ENCODE peak calls at places on chromosomes 4 and X, in six cellular contexts. B, Q, J, H, F and S are unnamed samples.

GRCh38 chrX:110003167-110004156 is 548 bp downstream of the TMEM164 start:
- DNase-seq in F (no peak), Q (no peak), B (peak; percentile 50), H (peak; percentile 45), J (no peak), S (no peak)

GRCh38 chr4:158775091-158775651 is 6.3 kb downstream of the FNIP2 start:
- DNase-seq in B (peak; percentile 28), Q (no peak), F (no peak), J (no peak), H (no peak), S (peak; percentile 38)

GRCh38 chr4:138555584-138555983 is 313.4 kb upstream of the SLC7A11 start:
- DNase-seq in J (no peak), B (peak; percentile 16), H (peak; percentile 69), F (no peak), Q (peak; percentile 14), S (no peak)

GRCh38 chr4:77922158-77923094 is 59.8 kb downstream of the MRPL1 start:
- DNase-seq in J (no peak), F (no peak), H (no peak), Q (no peak), B (no peak), S (no peak)

GRCh38 chr4:125838924-125839323 is 524.2 kb downstream of the FAT4 start:
- DNase-seq in F (no peak), H (no peak), B (no peak), J (no peak), Q (no peak), S (no peak)

GRCh38 chr4:4430492-4431195 is 43.7 kb downstream of the NSG1 start:
- DNase-seq in H (peak; percentile 75), F (no peak), J (no peak), Q (peak; percentile 77), B (peak; percentile 61), S (no peak)

GRCh38 chrX:150889131-150889530 is 9.3 kb downstream of the CD99L2 start:
- DNase-seq in B (no peak), F (no peak), H (no peak), Q (no peak), J (no peak), S (no peak)

GRCh38 chrX:93538575-93538974 is 134.8 kb downstream of the NAP1L3 start:
- DNase-seq in J (no peak), H (peak; percentile 8), Q (peak; percentile 13), F (no peak), B (peak; percentile 25), S (no peak)

GRCh38 chrX:153723351-153724251 is 586 bp downstream of the BCAP31 start:
- DNase-seq in H (peak; percentile 71), J (peak; percentile 22), Q (peak; percentile 65), F (peak; percentile 63), B (peak; percentile 78), S (no peak)